ENCODE peak calls at places on chromosomes 13 and 19, in eight cellular contexts. W is ovary; G is neural progenitor cell; Q is CD8-positive, alpha-beta memory T cell; X is psoas muscle; U is body of pancreas; M is fibroblast of lung; F is esophagus squamous epithelium. H is an unnamed sample.
A peak's percentile ranks its signal among the peaks of the same experiment; 100 is the strongest.

GRCh38 chr19:815079-815774 is 6.5 kb downstream of the PLPPR3 start:
- DNase-seq in W (no peak), G (no peak), Q (no peak), X (no peak), U (no peak), M (no peak), F (no peak), H (no peak)

GRCh38 chr19:14089412-14089661 is 1.2 kb downstream of the SAMD1 start:
- DNase-seq in W (no peak), G (peak; percentile 59), Q (no peak), X (no peak), U (no peak), M (peak; percentile 36), F (no peak), H (peak; percentile 34)

GRCh38 chr13:110137677-110138008 is 169.3 kb downstream of the COL4A1 start:
- DNase-seq in W (no peak), G (peak; percentile 43), Q (no peak), X (peak; percentile 47), U (peak; percentile 72), M (no peak), F (no peak), H (peak; percentile 75)

GRCh38 chr13:21556051-21556450 is 47.9 kb downstream of the MICU2 start:
- DNase-seq in W (no peak), G (no peak), Q (no peak), X (no peak), U (no peak), M (no peak), F (no peak), H (no peak)

GRCh38 chr19:16136185-16137067 is 7.1 kb upstream of the HSH2D start:
- DNase-seq in W (no peak), G (no peak), Q (no peak), X (no peak), U (peak; percentile 29), M (no peak), F (no peak), H (no peak)

GRCh38 chr13:37701972-37702371 is 103.4 kb upstream of the POSTN start:
- DNase-seq in W (no peak), G (no peak), Q (no peak), X (no peak), U (no peak), M (peak; percentile 94), F (no peak), H (peak; percentile 16)

GRCh38 chr13:109602356-109602755 is 184.0 kb downstream of the IRS2 start:
- DNase-seq in W (no peak), G (no peak), Q (no peak), X (no peak), U (no peak), M (peak; percentile 9), F (no peak), H (no peak)

GRCh38 chr19:37957176-37957575 is 50.2 kb downstream of the SIPA1L3 start:
- DNase-seq in W (no peak), G (no peak), Q (no peak), X (no peak), U (no peak), M (no peak), F (no peak), H (no peak)

GRCh38 chr13:111359237-111359915 is 38.9 kb downstream of the TEX29 start:
- DNase-seq in W (no peak), G (peak; percentile 63), Q (no peak), X (no peak), U (no peak), M (no peak), F (no peak), H (no peak)

GRCh38 chr13:42078113-42078769 is 29.8 kb downstream of the DGKH start:
- DNase-seq in W (no peak), G (peak; percentile 23), Q (no peak), X (no peak), U (peak; percentile 9), M (no peak), F (no peak), H (no peak)

GRCh38 chr13:106599875-106600797 is 32.2 kb upstream of the ARGLU1 start:
- DNase-seq in W (no peak), G (no peak), Q (no peak), X (no peak), U (no peak), M (peak; percentile 84), F (no peak), H (peak; percentile 63)

GRCh38 chr19:2417881-2418406 is 9.4 kb downstream of the TIMM13 start:
- DNase-seq in W (no peak), G (no peak), Q (no peak), X (no peak), U (no peak), M (no peak), F (no peak), H (no peak)

GRCh38 chr13:76944457-76944856 is 3.9 kb upstream of the ACOD1 start:
- DNase-seq in W (no peak), G (no peak), Q (no peak), X (no peak), U (no peak), M (peak; percentile 69), F (no peak), H (no peak)

GRCh38 chr19:46745521-46746280 is at the start of gene FKRP:
- DNase-seq in W (peak; percentile 63), G (peak; percentile 69), Q (peak; percentile 19), X (no peak), U (no peak), M (no peak), F (no peak), H (peak; percentile 60)

GRCh38 chr19:33208904-33209843 is 15.0 kb downstream of the LRP3 start:
- DNase-seq in W (peak; percentile 86), G (no peak), Q (no peak), X (peak; percentile 43), U (no peak), M (no peak), F (no peak), H (no peak)

GRCh38 chr13:51935326-51936171 is 73.8 kb downstream of the CCDC70 start:
- DNase-seq in W (no peak), G (peak; percentile 61), Q (no peak), X (no peak), U (peak; percentile 15), M (peak; percentile 6), F (no peak), H (peak; percentile 49)

GRCh38 chr13:30191491-30192100 is 115.8 kb downstream of the KATNAL1 start:
- DNase-seq in W (no peak), G (no peak), Q (no peak), X (no peak), U (no peak), M (peak; percentile 34), F (no peak), H (peak; percentile 24)

GRCh38 chr13:48078251-48078656 is 16.6 kb downstream of the MED4 start:
- DNase-seq in W (no peak), G (no peak), Q (no peak), X (no peak), U (no peak), M (peak; percentile 3), F (no peak), H (no peak)

GRCh38 chr13:40993119-40993518 is 26.0 kb downstream of the ELF1 start:
- DNase-seq in W (no peak), G (peak; percentile 15), Q (no peak), X (no peak), U (peak; percentile 68), M (no peak), F (no peak), H (no peak)

DNA sequence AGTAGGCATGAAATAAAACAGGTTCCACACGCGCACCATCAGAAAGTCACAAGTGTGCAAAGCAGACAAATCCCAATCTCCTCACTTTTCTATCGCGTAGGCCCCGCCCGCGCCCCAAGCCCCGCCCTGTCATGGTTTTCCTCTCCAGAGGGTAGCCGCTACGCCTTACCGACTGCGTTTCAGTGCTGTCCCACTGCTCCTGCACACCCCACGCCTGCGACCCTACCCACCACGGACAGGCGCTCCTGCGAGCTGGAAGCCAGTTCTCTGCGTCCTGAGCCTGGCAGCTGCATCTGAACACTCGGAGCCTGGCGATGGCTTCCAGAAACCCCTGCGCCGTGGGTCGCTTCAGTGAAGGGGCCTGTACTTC is 379 bp upstream of the ZNF470 start:
- DNase-seq in W (peak; percentile 68), G (no peak), Q (no peak), X (peak; percentile 56), U (peak; percentile 34), M (no peak), F (no peak), H (peak; percentile 58)
- H3K9me3 ChIP-seq in W (peaks cover 32% of the 10 kb centered on the region), G (peaks cover 52% of the 10 kb centered on the region), Q (peaks cover 48% of the 10 kb centered on the region), X (peaks cover 78% of the 10 kb centered on the region), U (peaks cover 62% of the 10 kb centered on the region), M (no peaks in the 10 kb centered on the region), F (peaks cover 7% of the 10 kb centered on the region), H (peaks cover 53% of the 10 kb centered on the region)

GRCh38 chr13:53622431-53622830 is 593.8 kb downstream of the OLFM4 start:
- DNase-seq in W (no peak), G (no peak), Q (no peak), X (no peak), U (no peak), M (no peak), F (no peak), H (no peak)
- H3K9me3 ChIP-seq in W (no peaks in the 10 kb centered on the region), G (no peaks in the 10 kb centered on the region), Q (no peaks in the 10 kb centered on the region), X (no peaks in the 10 kb centered on the region), U (no peaks in the 10 kb centered on the region), M (no peaks in the 10 kb centered on the region), F (no peaks in the 10 kb centered on the region), H (no peaks in the 10 kb centered on the region)

DNA sequence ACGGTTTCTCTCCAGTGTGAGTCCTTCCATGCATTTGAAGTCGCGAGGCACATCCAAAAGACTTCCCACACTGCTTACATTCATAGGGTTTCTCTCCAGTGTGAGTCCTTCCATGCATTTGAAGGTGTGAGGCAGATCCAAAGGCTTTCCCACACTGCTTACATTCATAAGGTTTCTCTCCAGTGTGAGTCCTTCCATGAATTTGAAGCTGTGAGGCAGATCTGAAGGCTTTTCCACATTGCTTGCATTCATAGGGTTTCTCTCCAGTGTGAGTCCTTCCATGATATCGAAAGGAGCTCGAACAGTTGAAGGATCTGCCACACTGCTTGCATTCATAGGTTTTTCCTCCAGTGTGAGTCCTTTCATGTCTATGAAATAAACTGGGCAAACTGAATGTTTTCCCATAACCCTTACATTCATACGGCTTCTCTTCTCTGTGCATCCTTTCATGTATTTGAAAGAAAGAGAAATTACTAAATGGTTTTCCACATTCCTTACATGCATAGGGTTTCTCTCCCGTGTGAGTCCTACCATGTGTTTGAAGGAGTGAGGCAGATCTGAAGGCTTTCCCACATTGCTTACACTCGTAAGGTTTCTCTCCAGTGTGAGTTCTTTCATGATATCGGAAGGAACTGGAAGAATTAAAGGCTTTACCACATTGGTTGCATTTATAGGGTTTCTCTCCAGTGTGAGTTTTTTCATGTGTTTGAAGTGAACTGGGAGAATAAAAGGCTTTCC is 20.3 kb downstream of the ZNF433 start:
- DNase-seq in W (no peak), G (no peak), Q (no peak), X (no peak), U (no peak), M (peak; percentile 3), F (no peak), H (no peak)
- H3K9me3 ChIP-seq in W (peaks cover 51% of the 10 kb centered on the region), G (peaks cover 37% of the 10 kb centered on the region), Q (peaks cover 42% of the 10 kb centered on the region), X (peaks cover 90% of the 10 kb centered on the region), U (peaks cover 62% of the 10 kb centered on the region), M (peaks cover 4% of the 10 kb centered on the region), F (peaks cover 4% of the 10 kb centered on the region), H (peaks cover 69% of the 10 kb centered on the region)

DNA sequence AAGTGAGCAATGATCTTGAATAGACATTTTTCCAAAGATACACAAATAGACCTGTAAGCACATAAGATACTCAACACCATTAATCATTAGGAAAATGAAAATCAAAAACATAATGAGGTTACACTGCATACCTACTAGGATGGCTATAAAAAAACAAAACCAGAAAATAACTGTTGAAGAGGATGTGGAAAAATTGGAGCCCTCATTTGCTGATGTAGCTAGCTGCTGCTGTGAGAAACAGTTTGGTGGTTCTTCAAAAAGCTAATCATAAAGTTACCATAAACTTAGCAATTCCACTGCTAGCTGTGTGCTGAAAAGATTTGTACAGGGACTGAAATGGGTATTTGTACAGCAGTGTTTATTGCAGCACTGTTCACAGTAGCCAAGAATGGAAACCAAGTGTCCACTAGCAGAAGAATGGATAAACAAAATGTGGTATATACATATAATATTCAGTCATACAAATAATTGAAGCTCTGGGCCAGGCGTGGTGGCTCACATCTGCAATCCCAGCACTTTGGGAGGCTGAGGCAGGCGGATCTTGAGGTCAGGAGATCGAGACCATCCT is 46.2 kb downstream of the PDS5B start:
- DNase-seq in W (no peak), G (no peak), Q (no peak), X (no peak), U (no peak), M (no peak), F (no peak), H (no peak)
- H3K9me3 ChIP-seq in W (no peaks in the 10 kb centered on the region), G (no peaks in the 10 kb centered on the region), Q (no peaks in the 10 kb centered on the region), X (no peaks in the 10 kb centered on the region), U (no peaks in the 10 kb centered on the region), M (no peaks in the 10 kb centered on the region), F (no peaks in the 10 kb centered on the region), H (no peaks in the 10 kb centered on the region)